ENCODE peak calls at places on chromosomes 16 and 17, in five cellular contexts. Z is adrenal gland, X is breast epithelium, K is AG09309, A is tibial artery. U is an unnamed sample.

GRCh38 chr17:38967290-38967738 is at the start of gene FBXO47:
- DNase-seq in Z (peak), X (peak), K (peak), A (peak), U (no peak)

GRCh38 chr17:76104140-76104895 is 731 bp upstream of the EXOC7 start:
- DNase-seq in Z (no peak), X (no peak), K (no peak), A (no peak), U (peak)

GRCh38 chr17:82632461-82632860 is 15.8 kb downstream of the WDR45B start:
- DNase-seq in Z (peak), X (no peak), K (no peak), A (no peak), U (no peak)

GRCh38 chr16:64878964-64879363 is 242.9 kb downstream of the CDH11 start:
- DNase-seq in Z (no peak), X (no peak), K (no peak), A (no peak), U (no peak)

GRCh38 chr17:14775761-14776492 is 475.0 kb downstream of the HS3ST3B1 start:
- DNase-seq in Z (no peak), X (no peak), K (peak), A (no peak), U (no peak)

GRCh38 chr16:75219838-75220237 is 1.1 kb downstream of the CTRB1 start:
- DNase-seq in Z (no peak), X (no peak), K (no peak), A (no peak), U (no peak)

GRCh38 chr16:11316331-11317015 is 28.8 kb upstream of the RMI2 start:
- DNase-seq in Z (no peak), X (no peak), K (no peak), A (no peak), U (no peak)

GRCh38 chr16:53131363-53132071 is 76.7 kb downstream of the CHD9 start:
- DNase-seq in Z (peak), X (peak), K (no peak), A (peak), U (peak)

GRCh38 chr17:35537569-35538209 is at the start of gene SLFN12L:
- DNase-seq in Z (no peak), X (no peak), K (no peak), A (no peak), U (no peak)

GRCh38 chr17:62724398-62725146 is 83.5 kb downstream of the MARCHF10 start:
- DNase-seq in Z (peak), X (peak), K (no peak), A (no peak), U (no peak)

GRCh38 chr16:64977211-64977920 is 144.5 kb downstream of the CDH11 start:
- DNase-seq in Z (no peak), X (no peak), K (no peak), A (no peak), U (no peak)

GRCh38 chr16:84478172-84478948 is 26.1 kb downstream of the MEAK7 start:
- DNase-seq in Z (peak), X (no peak), K (peak), A (no peak), U (peak)

GRCh38 chr16:54210437-54211081 is 76.0 kb downstream of the IRX3 start:
- DNase-seq in Z (no peak), X (no peak), K (no peak), A (no peak), U (no peak)

GRCh38 chr16:56450275-56450889 is 750 bp downstream of the NUDT21 start:
- DNase-seq in Z (no peak), X (no peak), K (no peak), A (no peak), U (no peak)

GRCh38 chr17:74768069-74768762 is 7.9 kb downstream of the NAT9 start:
- DNase-seq in Z (peak), X (peak), K (no peak), A (peak), U (no peak)

GRCh38 chr17:81019563-81020442 is 15.1 kb upstream of the BAIAP2 start:
- DNase-seq in Z (no peak), X (no peak), K (no peak), A (no peak), U (no peak)

GRCh38 chr16:79430129-79430789 is 170.3 kb downstream of the MAF start:
- DNase-seq in Z (no peak), X (no peak), K (no peak), A (no peak), U (no peak)

GRCh38 chr16:86396318-86396882 is 113.9 kb upstream of the FOXF1 start:
- DNase-seq in Z (no peak), X (no peak), K (peak), A (no peak), U (no peak)

GRCh38 chr16:58510776-58511628 is 4.3 kb upstream of the SETD6 start:
- DNase-seq in Z (no peak), X (no peak), K (no peak), A (no peak), U (no peak)

GRCh38 chr16:51114369-51114768 is 36.7 kb downstream of the SALL1 start:
- DNase-seq in Z (no peak), X (no peak), K (no peak), A (no peak), U (no peak)

GRCh38 chr16:80569440-80570105 is 28.8 kb downstream of the DYNLRB2 start:
- DNase-seq in Z (no peak), X (no peak), K (no peak), A (no peak), U (no peak)

GRCh38 chr17:38667099-38667786 is 7.5 kb downstream of the EPOP start:
- DNase-seq in Z (peak), X (peak), K (peak), A (peak), U (no peak)

GRCh38 chr16:69773255-69773947 is 11.3 kb downstream of the WWP2 start:
- DNase-seq in Z (no peak), X (no peak), K (no peak), A (no peak), U (no peak)

GRCh38 chr16:31143036-31143888 is 6.6 kb downstream of the PRSS36 start:
- DNase-seq in Z (no peak), X (peak), K (no peak), A (peak), U (no peak)

GRCh38 chr17:48830840-48831548 is at the start of gene CALCOCO2:
- DNase-seq in Z (peak), X (peak), K (peak), A (peak), U (peak)
- TF ChIP-seq CTCF in Z (no peak), X (peak), K (no peak), A (no peak), U (no peak)

GRCh38 chr17:1861391-1862010 is 31.7 kb downstream of the RPA1 start:
- DNase-seq in Z (no peak), X (no peak), K (no peak), A (no peak), U (no peak)

GRCh38 chr17:1867307-1867706 is 37.5 kb downstream of the RPA1 start:
- DNase-seq in Z (no peak), X (no peak), K (no peak), A (no peak), U (no peak)

GRCh38 chr17:1868090-1868489 is 38.3 kb downstream of the RPA1 start:
- DNase-seq in Z (no peak), X (no peak), K (no peak), A (no peak), U (no peak)

GRCh38 chr17:1860978-1861377 is 31.2 kb downstream of the RPA1 start:
- DNase-seq in Z (no peak), X (no peak), K (no peak), A (no peak), U (no peak)

GRCh38 chr17:1865252-1866037 is 35.6 kb downstream of the RPA1 start:
- DNase-seq in Z (peak), X (no peak), K (no peak), A (no peak), U (no peak)
- TF ChIP-seq CTCF in Z (peak), X (peak), K (peak), A (peak), U (peak)

GRCh38 chr16:59859606-59860402 is 1125.7 kb upstream of the GOT2 start:
- DNase-seq in Z (no peak), X (no peak), K (peak), A (no peak), U (no peak)

GRCh38 chr16:59849716-59850115 is 1115.6 kb upstream of the GOT2 start:
- DNase-seq in Z (no peak), X (no peak), K (no peak), A (no peak), U (no peak)

DNA sequence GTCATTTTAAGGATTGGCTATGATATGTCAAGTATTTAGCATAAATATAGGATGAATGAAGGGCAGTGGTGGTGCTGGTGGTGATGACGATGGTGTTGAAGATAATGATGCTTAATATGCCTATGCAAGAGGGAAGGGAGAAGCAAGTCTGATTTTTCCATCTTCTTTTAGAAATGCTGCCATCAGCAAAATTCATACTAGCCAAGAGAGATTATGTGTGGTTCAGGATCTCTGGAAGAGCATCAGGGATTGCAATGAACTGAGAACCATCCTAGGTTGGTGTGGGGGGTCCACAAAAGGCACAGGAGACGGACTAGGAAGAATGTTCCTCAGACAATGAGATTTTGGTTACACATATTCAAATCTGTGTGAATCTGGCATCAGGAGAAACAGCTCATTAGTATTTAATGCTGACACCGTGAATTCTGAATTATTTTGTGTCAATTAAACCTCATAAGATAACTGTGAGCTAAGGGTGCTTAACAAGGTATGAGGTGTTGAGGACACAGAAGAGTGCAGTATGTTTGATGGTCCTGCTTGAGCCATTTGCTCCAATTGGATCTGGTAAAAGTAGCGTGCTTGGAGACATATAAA is 1120.8 kb upstream of the GOT2 start:
- DNase-seq in Z (no peak), X (no peak), K (no peak), A (no peak), U (no peak)
- TF ChIP-seq CTCF in Z (no peak), X (no peak), K (no peak), A (no peak), U (no peak)

GRCh38 chr17:77281024-77281903 is 140.5 kb downstream of the SEC14L1 start:
- DNase-seq in Z (peak), X (peak), K (no peak), A (no peak), U (no peak)
- TF ChIP-seq CTCF in Z (peak), X (no peak), K (no peak), A (no peak), U (peak)

GRCh38 chr16:1983053-1983543 is 895 bp upstream of the GFER start:
- DNase-seq in Z (no peak), X (no peak), K (no peak), A (no peak), U (no peak)
- TF ChIP-seq CTCF in Z (no peak), X (no peak), K (no peak), A (no peak), U (no peak)

DNA sequence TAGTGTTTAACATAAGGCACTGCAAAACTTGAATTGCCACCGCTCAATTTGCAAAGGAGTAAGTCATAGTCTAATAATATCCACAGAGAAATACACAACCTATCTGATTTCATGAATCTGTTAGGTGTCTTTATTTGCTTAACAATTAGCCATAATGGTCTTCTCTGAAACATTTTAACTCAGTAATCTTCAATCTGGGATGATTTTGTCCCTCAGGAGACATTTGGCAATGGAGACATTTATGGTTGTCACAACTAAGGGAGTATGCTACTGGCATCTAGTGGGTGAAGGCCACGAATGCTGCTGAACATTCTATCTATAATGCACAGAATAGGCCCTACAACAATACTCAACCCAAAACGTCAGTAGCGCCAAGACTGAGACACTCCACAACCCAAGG is 4.3 kb downstream of the UBE2G1 start:
- DNase-seq in Z (peak), X (no peak), K (no peak), A (no peak), U (no peak)
- TF ChIP-seq CTCF in Z (no peak), X (no peak), K (peak), A (no peak), U (no peak)

U was measured in type B pancreatic cell.